ENCODE peak calls at places on chromosomes 6 and 20, in ten cellular contexts. One of them, this sample, is unnamed. For H3K27me3 and H3K4me1, the result is how much of the 10 kb centered on the place peaks cover.

GRCh38 chr6:158536084-158536890 is 23.6 kb upstream of the TMEM181 start:
- DNase-seq in GM23248: peak
- DNase-seq in HCT116: peak
- DNase-seq in naive thymus-derived CD4-positive, alpha-beta T cell: peak
- DNase-seq in effector memory CD4-positive, alpha-beta T cell: peak
- DNase-seq in heart right ventricle: peak
- DNase-seq in tibial artery: peak
- DNase-seq in right atrium auricular region: no peak
- DNase-seq in CD8-positive, alpha-beta memory T cell: peak
- DNase-seq in stomach: peak
- DNase-seq in this sample: peak

GRCh38 chr6:19643287-19643686 is 193.9 kb upstream of the ID4 start:
- DNase-seq in tibial artery: no peak
- DNase-seq in right atrium auricular region: no peak
- DNase-seq in HCT116: no peak
- DNase-seq in heart right ventricle: no peak
- DNase-seq in effector memory CD4-positive, alpha-beta T cell: no peak
- DNase-seq in stomach: no peak
- DNase-seq in naive thymus-derived CD4-positive, alpha-beta T cell: no peak
- DNase-seq in GM23248: no peak
- DNase-seq in CD8-positive, alpha-beta memory T cell: no peak
- DNase-seq in this sample: no peak

GRCh38 chr20:62737271-62737761 is 28.7 kb downstream of the NTSR1 start:
- DNase-seq in CD8-positive, alpha-beta memory T cell: no peak
- DNase-seq in right atrium auricular region: no peak
- DNase-seq in effector memory CD4-positive, alpha-beta T cell: no peak
- DNase-seq in tibial artery: peak
- DNase-seq in stomach: no peak
- DNase-seq in naive thymus-derived CD4-positive, alpha-beta T cell: no peak
- DNase-seq in HCT116: no peak
- DNase-seq in GM23248: no peak
- DNase-seq in heart right ventricle: no peak
- DNase-seq in this sample: peak

GRCh38 chr6:14028631-14029030 is 88.9 kb upstream of the CD83 start:
- DNase-seq in GM23248: no peak
- DNase-seq in heart right ventricle: no peak
- DNase-seq in HCT116: no peak
- DNase-seq in tibial artery: no peak
- DNase-seq in effector memory CD4-positive, alpha-beta T cell: no peak
- DNase-seq in right atrium auricular region: no peak
- DNase-seq in CD8-positive, alpha-beta memory T cell: no peak
- DNase-seq in stomach: no peak
- DNase-seq in naive thymus-derived CD4-positive, alpha-beta T cell: no peak
- DNase-seq in this sample: no peak

GRCh38 chr6:168054663-168055560 is 24.1 kb downstream of the FRMD1 start:
- DNase-seq in effector memory CD4-positive, alpha-beta T cell: no peak
- DNase-seq in tibial artery: no peak
- DNase-seq in stomach: no peak
- DNase-seq in HCT116: no peak
- DNase-seq in heart right ventricle: peak
- DNase-seq in GM23248: no peak
- DNase-seq in right atrium auricular region: no peak
- DNase-seq in naive thymus-derived CD4-positive, alpha-beta T cell: no peak
- DNase-seq in CD8-positive, alpha-beta memory T cell: no peak
- DNase-seq in this sample: peak

GRCh38 chr6:168216741-168217140 is 102.8 kb downstream of the DACT2 start:
- DNase-seq in HCT116: no peak
- DNase-seq in naive thymus-derived CD4-positive, alpha-beta T cell: no peak
- DNase-seq in effector memory CD4-positive, alpha-beta T cell: no peak
- DNase-seq in tibial artery: no peak
- DNase-seq in CD8-positive, alpha-beta memory T cell: no peak
- DNase-seq in stomach: no peak
- DNase-seq in heart right ventricle: no peak
- DNase-seq in GM23248: peak
- DNase-seq in right atrium auricular region: no peak
- DNase-seq in this sample: no peak

GRCh38 chr6:46598215-46598614 is 54.4 kb downstream of the CYP39A1 start:
- DNase-seq in GM23248: no peak
- DNase-seq in stomach: no peak
- DNase-seq in CD8-positive, alpha-beta memory T cell: no peak
- DNase-seq in heart right ventricle: no peak
- DNase-seq in HCT116: no peak
- DNase-seq in right atrium auricular region: no peak
- DNase-seq in effector memory CD4-positive, alpha-beta T cell: no peak
- DNase-seq in tibial artery: no peak
- DNase-seq in naive thymus-derived CD4-positive, alpha-beta T cell: no peak
- DNase-seq in this sample: no peak

GRCh38 chr6:160714731-160715130 is 12.7 kb downstream of the PLG start:
- DNase-seq in naive thymus-derived CD4-positive, alpha-beta T cell: no peak
- DNase-seq in effector memory CD4-positive, alpha-beta T cell: no peak
- DNase-seq in CD8-positive, alpha-beta memory T cell: no peak
- DNase-seq in heart right ventricle: no peak
- DNase-seq in right atrium auricular region: no peak
- DNase-seq in GM23248: peak
- DNase-seq in HCT116: no peak
- DNase-seq in stomach: no peak
- DNase-seq in tibial artery: no peak
- DNase-seq in this sample: no peak

GRCh38 chr20:21523398-21523868 is 9.6 kb upstream of the NKX2-2 start:
- DNase-seq in tibial artery: no peak
- DNase-seq in stomach: no peak
- DNase-seq in heart right ventricle: no peak
- DNase-seq in naive thymus-derived CD4-positive, alpha-beta T cell: no peak
- DNase-seq in HCT116: no peak
- DNase-seq in CD8-positive, alpha-beta memory T cell: no peak
- DNase-seq in effector memory CD4-positive, alpha-beta T cell: no peak
- DNase-seq in right atrium auricular region: no peak
- DNase-seq in GM23248: no peak
- DNase-seq in this sample: no peak
- H3K27me3 ChIP-seq in tibial artery: under half
- H3K27me3 ChIP-seq in stomach: under half
- H3K27me3 ChIP-seq in heart right ventricle: under half
- H3K27me3 ChIP-seq in naive thymus-derived CD4-positive, alpha-beta T cell: under half
- H3K27me3 ChIP-seq in HCT116: under half
- H3K27me3 ChIP-seq in CD8-positive, alpha-beta memory T cell: under half
- H3K27me3 ChIP-seq in effector memory CD4-positive, alpha-beta T cell: under half
- H3K27me3 ChIP-seq in right atrium auricular region: under half
- H3K27me3 ChIP-seq in GM23248: half or more
- H3K27me3 ChIP-seq in this sample: under half

GRCh38 chr6:16471222-16471784 is 232.9 kb downstream of the GMPR start:
- DNase-seq in heart right ventricle: no peak
- DNase-seq in tibial artery: no peak
- DNase-seq in CD8-positive, alpha-beta memory T cell: no peak
- DNase-seq in HCT116: no peak
- DNase-seq in right atrium auricular region: no peak
- DNase-seq in GM23248: no peak
- DNase-seq in naive thymus-derived CD4-positive, alpha-beta T cell: no peak
- DNase-seq in effector memory CD4-positive, alpha-beta T cell: no peak
- DNase-seq in stomach: no peak
- DNase-seq in this sample: no peak

GRCh38 chr6:16473184-16473907 is 235.0 kb downstream of the GMPR start:
- DNase-seq in effector memory CD4-positive, alpha-beta T cell: no peak
- DNase-seq in right atrium auricular region: no peak
- DNase-seq in HCT116: no peak
- DNase-seq in naive thymus-derived CD4-positive, alpha-beta T cell: no peak
- DNase-seq in CD8-positive, alpha-beta memory T cell: no peak
- DNase-seq in stomach: no peak
- DNase-seq in GM23248: no peak
- DNase-seq in tibial artery: no peak
- DNase-seq in heart right ventricle: no peak
- DNase-seq in this sample: no peak

GRCh38 chr6:16473908-16474791 is 235.8 kb downstream of the GMPR start:
- DNase-seq in heart right ventricle: no peak
- DNase-seq in effector memory CD4-positive, alpha-beta T cell: no peak
- DNase-seq in stomach: no peak
- DNase-seq in CD8-positive, alpha-beta memory T cell: no peak
- DNase-seq in HCT116: no peak
- DNase-seq in right atrium auricular region: no peak
- DNase-seq in tibial artery: no peak
- DNase-seq in GM23248: no peak
- DNase-seq in naive thymus-derived CD4-positive, alpha-beta T cell: no peak
- DNase-seq in this sample: no peak

GRCh38 chr6:16471898-16472297 is 233.5 kb downstream of the GMPR start:
- DNase-seq in naive thymus-derived CD4-positive, alpha-beta T cell: no peak
- DNase-seq in heart right ventricle: no peak
- DNase-seq in effector memory CD4-positive, alpha-beta T cell: no peak
- DNase-seq in HCT116: no peak
- DNase-seq in stomach: no peak
- DNase-seq in right atrium auricular region: no peak
- DNase-seq in CD8-positive, alpha-beta memory T cell: no peak
- DNase-seq in GM23248: no peak
- DNase-seq in tibial artery: no peak
- DNase-seq in this sample: no peak

DNA sequence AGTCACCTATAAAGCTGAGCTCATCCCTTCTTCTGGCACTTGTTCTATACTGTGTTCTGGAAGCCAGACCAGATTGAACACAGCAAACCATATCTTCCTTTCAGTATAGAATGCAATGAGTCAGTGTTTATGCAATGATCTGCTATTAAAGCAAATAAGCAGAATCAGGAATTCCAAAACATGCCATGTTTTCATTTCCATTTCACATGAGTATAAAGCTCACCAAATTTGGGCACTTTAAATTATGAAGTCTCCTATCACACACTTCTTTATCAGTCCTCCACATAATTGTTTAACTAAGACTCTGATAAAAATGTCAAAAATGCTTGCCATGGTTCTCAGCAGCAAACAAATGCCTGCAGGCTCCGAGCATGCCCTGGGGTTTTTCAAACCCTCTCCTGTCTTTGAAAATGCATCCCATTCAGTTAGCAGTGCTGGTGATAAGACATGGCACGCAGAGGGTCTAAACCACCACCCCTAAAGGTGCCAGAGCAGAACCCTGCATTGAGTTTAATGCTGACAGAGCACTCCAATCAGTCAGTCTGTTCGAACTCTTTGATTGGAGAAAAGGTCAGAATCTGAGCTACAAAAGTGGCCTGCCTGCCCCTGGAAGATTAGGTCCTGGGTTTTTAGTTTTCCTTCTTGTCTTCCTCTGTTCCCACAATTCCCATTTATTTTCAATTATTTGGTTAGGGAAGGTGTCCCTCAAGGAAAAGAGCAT is 234.1 kb downstream of the GMPR start:
- DNase-seq in HCT116: no peak
- DNase-seq in right atrium auricular region: no peak
- DNase-seq in CD8-positive, alpha-beta memory T cell: no peak
- DNase-seq in stomach: no peak
- DNase-seq in GM23248: peak
- DNase-seq in heart right ventricle: no peak
- DNase-seq in effector memory CD4-positive, alpha-beta T cell: no peak
- DNase-seq in tibial artery: no peak
- DNase-seq in naive thymus-derived CD4-positive, alpha-beta T cell: no peak
- DNase-seq in this sample: no peak
- H3K4me3 ChIP-seq in HCT116: no peak
- H3K4me3 ChIP-seq in right atrium auricular region: no peak
- H3K4me3 ChIP-seq in CD8-positive, alpha-beta memory T cell: no peak
- H3K4me3 ChIP-seq in stomach: no peak
- H3K4me3 ChIP-seq in GM23248: no peak
- H3K4me3 ChIP-seq in heart right ventricle: no peak
- H3K4me3 ChIP-seq in effector memory CD4-positive, alpha-beta T cell: no peak
- H3K4me3 ChIP-seq in tibial artery: no peak
- H3K4me3 ChIP-seq in naive thymus-derived CD4-positive, alpha-beta T cell: no peak
- H3K4me3 ChIP-seq in this sample: no peak

GRCh38 chr20:25015986-25016385 is 23.4 kb upstream of the APMAP start:
- DNase-seq in tibial artery: peak
- DNase-seq in effector memory CD4-positive, alpha-beta T cell: no peak
- DNase-seq in right atrium auricular region: no peak
- DNase-seq in HCT116: no peak
- DNase-seq in GM23248: no peak
- DNase-seq in heart right ventricle: no peak
- DNase-seq in naive thymus-derived CD4-positive, alpha-beta T cell: no peak
- DNase-seq in stomach: peak
- DNase-seq in CD8-positive, alpha-beta memory T cell: no peak
- DNase-seq in this sample: no peak

GRCh38 chr20:25018425-25018824 is 25.9 kb upstream of the APMAP start:
- DNase-seq in CD8-positive, alpha-beta memory T cell: no peak
- DNase-seq in HCT116: no peak
- DNase-seq in tibial artery: no peak
- DNase-seq in effector memory CD4-positive, alpha-beta T cell: no peak
- DNase-seq in right atrium auricular region: no peak
- DNase-seq in naive thymus-derived CD4-positive, alpha-beta T cell: no peak
- DNase-seq in heart right ventricle: no peak
- DNase-seq in GM23248: no peak
- DNase-seq in stomach: peak
- DNase-seq in this sample: no peak

GRCh38 chr20:25018841-25019240 is 26.3 kb upstream of the APMAP start:
- DNase-seq in naive thymus-derived CD4-positive, alpha-beta T cell: no peak
- DNase-seq in HCT116: no peak
- DNase-seq in stomach: peak
- DNase-seq in CD8-positive, alpha-beta memory T cell: no peak
- DNase-seq in heart right ventricle: no peak
- DNase-seq in effector memory CD4-positive, alpha-beta T cell: no peak
- DNase-seq in GM23248: no peak
- DNase-seq in right atrium auricular region: no peak
- DNase-seq in tibial artery: peak
- DNase-seq in this sample: no peak

GRCh38 chr20:25016471-25016870 is 23.9 kb upstream of the APMAP start:
- DNase-seq in HCT116: no peak
- DNase-seq in tibial artery: peak
- DNase-seq in stomach: peak
- DNase-seq in heart right ventricle: no peak
- DNase-seq in GM23248: no peak
- DNase-seq in naive thymus-derived CD4-positive, alpha-beta T cell: no peak
- DNase-seq in effector memory CD4-positive, alpha-beta T cell: no peak
- DNase-seq in CD8-positive, alpha-beta memory T cell: no peak
- DNase-seq in right atrium auricular region: no peak
- DNase-seq in this sample: no peak

GRCh38 chr20:25017257-25017803 is 24.8 kb upstream of the APMAP start:
- DNase-seq in GM23248: no peak
- DNase-seq in tibial artery: peak
- DNase-seq in stomach: peak
- DNase-seq in naive thymus-derived CD4-positive, alpha-beta T cell: no peak
- DNase-seq in CD8-positive, alpha-beta memory T cell: no peak
- DNase-seq in HCT116: no peak
- DNase-seq in heart right ventricle: no peak
- DNase-seq in right atrium auricular region: no peak
- DNase-seq in effector memory CD4-positive, alpha-beta T cell: no peak
- DNase-seq in this sample: no peak
- H3K4me1 ChIP-seq in GM23248: under half
- H3K4me1 ChIP-seq in tibial artery: under half
- H3K4me1 ChIP-seq in stomach: half or more
- H3K4me1 ChIP-seq in naive thymus-derived CD4-positive, alpha-beta T cell: under half
- H3K4me1 ChIP-seq in CD8-positive, alpha-beta memory T cell: under half
- H3K4me1 ChIP-seq in HCT116: under half
- H3K4me1 ChIP-seq in heart right ventricle: under half
- H3K4me1 ChIP-seq in right atrium auricular region: under half
- H3K4me1 ChIP-seq in effector memory CD4-positive, alpha-beta T cell: under half
- H3K4me1 ChIP-seq in this sample: under half

GRCh38 chr20:61757-62156 is 25.7 kb upstream of the DEFB125 start:
- DNase-seq in tibial artery: no peak
- DNase-seq in stomach: no peak
- DNase-seq in naive thymus-derived CD4-positive, alpha-beta T cell: no peak
- DNase-seq in CD8-positive, alpha-beta memory T cell: no peak
- DNase-seq in right atrium auricular region: no peak
- DNase-seq in HCT116: no peak
- DNase-seq in GM23248: no peak
- DNase-seq in effector memory CD4-positive, alpha-beta T cell: no peak
- DNase-seq in heart right ventricle: no peak
- DNase-seq in this sample: no peak

GRCh38 chr20:62487-62886 is 25.0 kb upstream of the DEFB125 start:
- DNase-seq in stomach: no peak
- DNase-seq in tibial artery: no peak
- DNase-seq in right atrium auricular region: no peak
- DNase-seq in HCT116: no peak
- DNase-seq in naive thymus-derived CD4-positive, alpha-beta T cell: no peak
- DNase-seq in GM23248: no peak
- DNase-seq in effector memory CD4-positive, alpha-beta T cell: no peak
- DNase-seq in heart right ventricle: no peak
- DNase-seq in CD8-positive, alpha-beta memory T cell: no peak
- DNase-seq in this sample: no peak

GRCh38 chr20:61230-61629 is 26.2 kb upstream of the DEFB125 start:
- DNase-seq in right atrium auricular region: no peak
- DNase-seq in CD8-positive, alpha-beta memory T cell: no peak
- DNase-seq in stomach: no peak
- DNase-seq in GM23248: no peak
- DNase-seq in naive thymus-derived CD4-positive, alpha-beta T cell: no peak
- DNase-seq in tibial artery: no peak
- DNase-seq in effector memory CD4-positive, alpha-beta T cell: no peak
- DNase-seq in HCT116: no peak
- DNase-seq in heart right ventricle: no peak
- DNase-seq in this sample: no peak

GRCh38 chr20:64766-65322 is 22.6 kb upstream of the DEFB125 start:
- DNase-seq in CD8-positive, alpha-beta memory T cell: no peak
- DNase-seq in effector memory CD4-positive, alpha-beta T cell: no peak
- DNase-seq in naive thymus-derived CD4-positive, alpha-beta T cell: no peak
- DNase-seq in GM23248: no peak
- DNase-seq in right atrium auricular region: no peak
- DNase-seq in stomach: no peak
- DNase-seq in heart right ventricle: no peak
- DNase-seq in tibial artery: no peak
- DNase-seq in HCT116: no peak
- DNase-seq in this sample: no peak

DNA sequence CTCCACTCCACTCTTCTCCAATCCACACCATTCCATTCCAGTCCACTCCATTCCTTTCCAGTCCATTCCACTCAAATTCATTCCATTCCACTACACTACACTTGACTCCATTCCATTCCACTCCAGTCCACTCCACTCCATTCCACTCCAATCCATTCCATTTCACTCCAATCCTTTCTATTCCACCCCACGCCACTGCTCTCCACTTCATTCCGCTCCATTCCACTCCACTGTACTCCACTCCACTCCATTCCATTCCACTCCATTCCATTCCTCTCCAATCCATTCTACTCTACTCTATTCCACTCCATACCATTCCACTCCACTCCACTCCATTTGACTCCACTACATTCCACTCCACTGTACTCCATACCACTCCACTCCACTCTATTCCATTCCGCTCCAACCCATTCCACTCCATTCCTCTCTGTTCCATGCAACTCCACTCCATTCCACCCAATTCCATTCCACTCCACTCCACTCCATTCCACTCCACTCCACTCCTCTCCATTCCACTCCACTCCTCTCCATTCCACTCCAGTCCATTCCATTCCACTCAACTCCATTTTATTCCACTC is 23.4 kb upstream of the DEFB125 start:
- DNase-seq in CD8-positive, alpha-beta memory T cell: no peak
- DNase-seq in heart right ventricle: no peak
- DNase-seq in right atrium auricular region: no peak
- DNase-seq in GM23248: no peak
- DNase-seq in naive thymus-derived CD4-positive, alpha-beta T cell: no peak
- DNase-seq in tibial artery: no peak
- DNase-seq in stomach: no peak
- DNase-seq in effector memory CD4-positive, alpha-beta T cell: no peak
- DNase-seq in HCT116: no peak
- DNase-seq in this sample: no peak
- H3K27me3 ChIP-seq in CD8-positive, alpha-beta memory T cell: under half
- H3K27me3 ChIP-seq in heart right ventricle: under half
- H3K27me3 ChIP-seq in right atrium auricular region: under half
- H3K27me3 ChIP-seq in GM23248: under half
- H3K27me3 ChIP-seq in naive thymus-derived CD4-positive, alpha-beta T cell: under half
- H3K27me3 ChIP-seq in tibial artery: under half
- H3K27me3 ChIP-seq in stomach: under half
- H3K27me3 ChIP-seq in effector memory CD4-positive, alpha-beta T cell: under half
- H3K27me3 ChIP-seq in HCT116: under half
- H3K27me3 ChIP-seq in this sample: under half

This sample was measured in right cardiac atrium.